ENCODE peak calls at places on chromosomes 7 and 10, in five cellular contexts. I is DND-41, U is GM23248, C is lower lobe of right lung, X is fibroblast of lung. D is an unnamed sample.

GRCh38 chr10:95693331-95693667 is 428 bp downstream of the TCTN3 start:
- DNase-seq in I (no peak), U (no peak), C (no peak), X (peak; percentile 6), D (no peak)

GRCh38 chr10:70575486-70575873 is 27.1 kb downstream of the PRF1 start:
- DNase-seq in I (no peak), U (peak; percentile 22), C (no peak), X (peak; percentile 41), D (no peak)

GRCh38 chr10:7818295-7819125 is at the start of gene TAF3:
- DNase-seq in I (peak; percentile 93), U (peak; percentile 97), C (peak; percentile 95), X (peak; percentile 84), D (peak; percentile 87)

GRCh38 chr10:93671042-93671441 is 31.4 kb downstream of the FRA10AC1 start:
- DNase-seq in I (no peak), U (no peak), C (no peak), X (no peak), D (no peak)

GRCh38 chr7:1787681-1788235 is 117.7 kb downstream of the ELFN1 start:
- DNase-seq in I (no peak), U (no peak), C (no peak), X (no peak), D (no peak)

GRCh38 chr7:33757050-33757449 is 148.3 kb upstream of the BMPER start:
- DNase-seq in I (no peak), U (peak; percentile 91), C (no peak), X (peak; percentile 89), D (no peak)

GRCh38 chr10:118564652-118565051 is 30.8 kb downstream of the PRLHR start:
- DNase-seq in I (no peak), U (peak; percentile 50), C (no peak), X (peak; percentile 3), D (no peak)

GRCh38 chr10:104260775-104261115 is 6.1 kb downstream of the GSTO1 start:
- DNase-seq in I (no peak), U (peak; percentile 87), C (no peak), X (peak; percentile 72), D (no peak)

GRCh38 chr7:55770778-55771177 is 91.8 kb downstream of the SEPTIN14 start:
- DNase-seq in I (no peak), U (no peak), C (no peak), X (no peak), D (no peak)

GRCh38 chr7:133354546-133355324 is 101.9 kb downstream of the EXOC4 start:
- DNase-seq in I (no peak), U (peak; percentile 8), C (no peak), X (peak; percentile 45), D (no peak)

GRCh38 chr10:50464004-50464409 is 159.7 kb downstream of the SGMS1 start:
- DNase-seq in I (no peak), U (no peak), C (no peak), X (peak; percentile 29), D (no peak)

GRCh38 chr10:83371696-83372490 is 767.4 kb upstream of the GHITM start:
- DNase-seq in I (no peak), U (no peak), C (no peak), X (peak; percentile 70), D (no peak)

GRCh38 chr10:99788598-99789259 is 6.3 kb downstream of the ABCC2 start:
- DNase-seq in I (no peak), U (peak; percentile 89), C (no peak), X (peak; percentile 94), D (no peak)

GRCh38 chr10:3323865-3324498 is 151.4 kb upstream of the PITRM1 start:
- DNase-seq in I (no peak), U (peak; percentile 93), C (no peak), X (peak; percentile 64), D (no peak)

GRCh38 chr7:26630941-26631580 is 233.3 kb downstream of the SKAP2 start:
- DNase-seq in I (no peak), U (no peak), C (no peak), X (no peak), D (no peak)

GRCh38 chr7:26631601-26632000 is 232.8 kb downstream of the SKAP2 start:
- DNase-seq in I (no peak), U (no peak), C (no peak), X (no peak), D (no peak)

GRCh38 chr7:26636808-26637207 is 227.6 kb downstream of the SKAP2 start:
- DNase-seq in I (no peak), U (no peak), C (no peak), X (no peak), D (no peak)

GRCh38 chr7:26630361-26630760 is 234.0 kb downstream of the SKAP2 start:
- DNase-seq in I (no peak), U (no peak), C (no peak), X (no peak), D (no peak)

DNA sequence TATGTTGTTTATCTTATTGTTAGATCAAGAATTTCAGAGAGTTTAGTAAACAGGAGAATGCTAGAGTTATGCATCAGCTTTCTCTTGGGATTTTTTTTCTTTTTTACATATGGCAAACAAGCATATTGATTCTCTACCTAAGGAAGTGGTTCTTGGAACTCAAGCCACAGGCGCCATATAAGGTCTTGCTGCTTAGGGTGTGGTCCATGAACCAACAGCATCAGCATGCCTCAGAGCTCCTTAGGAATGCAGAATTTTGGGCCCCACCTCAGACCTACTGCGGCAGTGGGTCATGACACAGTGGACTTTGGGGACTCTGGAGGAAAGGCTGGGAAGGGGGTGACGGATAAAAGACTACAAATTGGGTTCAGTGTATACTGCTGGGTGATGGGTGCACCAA is 230.8 kb downstream of the SKAP2 start:
- DNase-seq in I (no peak), U (no peak), C (no peak), X (no peak), D (no peak)
- H3K27ac ChIP-seq in I (no peak overlapping the region), U (no peak overlapping the region), C (no peak overlapping the region), X (no peak overlapping the region), D (no peak overlapping the region)

GRCh38 chr10:62049815-62050626 is 148.5 kb downstream of the ARID5B start:
- DNase-seq in I (no peak), U (peak; percentile 40), C (no peak), X (peak; percentile 24), D (no peak)

GRCh38 chr10:62050941-62051433 is 149.5 kb downstream of the ARID5B start:
- DNase-seq in I (no peak), U (peak; percentile 96), C (peak; percentile 53), X (peak; percentile 96), D (peak; percentile 52)

GRCh38 chr10:62052276-62052675 is 150.8 kb downstream of the ARID5B start:
- DNase-seq in I (no peak), U (no peak), C (no peak), X (no peak), D (no peak)

GRCh38 chr10:62048919-62049636 is 147.6 kb downstream of the ARID5B start:
- DNase-seq in I (no peak), U (peak; percentile 100), C (peak; percentile 74), X (peak; percentile 99), D (no peak)

GRCh38 chr10:62050627-62050924 is 149.1 kb downstream of the ARID5B start:
- DNase-seq in I (no peak), U (no peak), C (no peak), X (no peak), D (no peak)
- H3K4me3 ChIP-seq in I (no peak overlapping the region), U (peak overlapping the region; percentile 94), C (peak overlapping the region; percentile 50), X (peak overlapping the region; percentile 79), D (peak overlapping the region; percentile 47)

GRCh38 chr10:113037222-113037621 is 87.2 kb downstream of the TCF7L2 start:
- DNase-seq in I (no peak), U (no peak), C (no peak), X (no peak), D (no peak)
- H3K27ac ChIP-seq in I (no peak overlapping the region), U (no peak overlapping the region), C (no peak overlapping the region), X (no peak overlapping the region), D (no peak overlapping the region)

GRCh38 chr7:44307905-44308740 is 17.3 kb downstream of the CAMK2B start:
- DNase-seq in I (no peak), U (no peak), C (no peak), X (no peak), D (no peak)

GRCh38 chr7:44310221-44310848 is 15.1 kb downstream of the CAMK2B start:
- DNase-seq in I (peak; percentile 1), U (no peak), C (no peak), X (no peak), D (peak; percentile 25)

GRCh38 chr7:44308741-44309270 is 16.6 kb downstream of the CAMK2B start:
- DNase-seq in I (no peak), U (no peak), C (no peak), X (no peak), D (peak; percentile 38)

GRCh38 chr7:44307301-44307900 is 18.0 kb downstream of the CAMK2B start:
- DNase-seq in I (peak; percentile 17), U (peak; percentile 63), C (no peak), X (peak; percentile 39), D (no peak)

GRCh38 chr7:44309271-44310091 is 15.9 kb downstream of the CAMK2B start:
- DNase-seq in I (no peak), U (peak; percentile 88), C (peak; percentile 67), X (peak; percentile 67), D (no peak)
- H3K4me3 ChIP-seq in I (no peak overlapping the region), U (peak overlapping the region; percentile 69), C (peak overlapping the region; percentile 53), X (peak overlapping the region; percentile 44), D (peak overlapping the region; percentile 41)

GRCh38 chr10:45454859-45455258 is 80.8 kb downstream of the ALOX5 start:
- DNase-seq in I (no peak), U (no peak), C (no peak), X (no peak), D (no peak)

GRCh38 chr10:45460235-45460878 is 86.3 kb downstream of the ALOX5 start:
- DNase-seq in I (no peak), U (no peak), C (no peak), X (no peak), D (no peak)

GRCh38 chr10:45456822-45457221 is 82.8 kb downstream of the ALOX5 start:
- DNase-seq in I (no peak), U (no peak), C (no peak), X (no peak), D (no peak)

GRCh38 chr10:45454262-45454661 is 80.2 kb downstream of the ALOX5 start:
- DNase-seq in I (no peak), U (no peak), C (no peak), X (no peak), D (no peak)

DNA sequence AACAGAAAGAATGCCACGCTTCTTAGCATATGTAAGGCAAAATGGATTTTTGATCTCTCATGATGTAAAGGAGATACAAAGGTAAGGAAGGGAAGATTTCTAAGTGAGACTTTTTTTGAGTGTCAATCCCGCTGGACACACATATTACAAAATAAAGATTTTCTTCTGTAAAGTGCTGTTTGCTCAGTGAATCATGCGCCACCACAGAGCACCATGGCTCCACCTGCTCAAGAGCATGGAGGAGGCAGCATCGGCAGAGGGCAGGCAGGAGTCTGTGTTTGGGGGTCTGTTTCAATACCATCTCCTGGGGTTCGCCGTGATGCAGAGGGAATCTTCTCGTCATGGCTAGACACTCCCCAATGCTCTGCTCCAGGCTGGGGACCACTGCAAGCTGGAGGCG is 83.5 kb downstream of the ALOX5 start:
- DNase-seq in I (no peak), U (no peak), C (no peak), X (no peak), D (no peak)
- H3K27ac ChIP-seq in I (no peak overlapping the region), U (no peak overlapping the region), C (no peak overlapping the region), X (no peak overlapping the region), D (no peak overlapping the region)

GRCh38 chr7:42994096-42994495 is 61.9 kb downstream of the MRPL32 start:
- DNase-seq in I (no peak), U (no peak), C (no peak), X (no peak), D (no peak)
- H3K4me3 ChIP-seq in I (no peak overlapping the region), U (no peak overlapping the region), C (no peak overlapping the region), X (no peak overlapping the region), D (no peak overlapping the region)

D was measured in CD8-positive, alpha-beta memory T cell.